ENCODE peak calls at places on chromosomes 3 and 15, in six cellular contexts. One of them, this sample, is unnamed.

GRCh38 chr3:127097516-127097915 is 95.4 kb upstream of the PRR23E start:
- DNase-seq in body of pancreas: no peak
- DNase-seq in BE2C: no peak
- DNase-seq in left lung: no peak
- DNase-seq in cardiac muscle cell: no peak
- DNase-seq in heart right ventricle: no peak
- DNase-seq in this sample: no peak

GRCh38 chr15:68295430-68295829 is 17.9 kb downstream of the FEM1B start:
- DNase-seq in heart right ventricle: peak; percentile 0
- DNase-seq in body of pancreas: no peak
- DNase-seq in cardiac muscle cell: no peak
- DNase-seq in BE2C: no peak
- DNase-seq in left lung: no peak
- DNase-seq in this sample: no peak

GRCh38 chr3:13130464-13131193 is 57.4 kb upstream of the IQSEC1 start:
- DNase-seq in heart right ventricle: no peak
- DNase-seq in left lung: no peak
- DNase-seq in cardiac muscle cell: no peak
- DNase-seq in body of pancreas: no peak
- DNase-seq in BE2C: no peak
- DNase-seq in this sample: no peak

GRCh38 chr3:9121366-9121765 is 128.1 kb downstream of the SRGAP3 start:
- DNase-seq in cardiac muscle cell: no peak
- DNase-seq in BE2C: no peak
- DNase-seq in body of pancreas: no peak
- DNase-seq in left lung: no peak
- DNase-seq in heart right ventricle: no peak
- DNase-seq in this sample: no peak

GRCh38 chr15:26972636-26973035 is 1.7 kb downstream of the GABRG3 start:
- DNase-seq in heart right ventricle: no peak
- DNase-seq in body of pancreas: no peak
- DNase-seq in BE2C: no peak
- DNase-seq in cardiac muscle cell: no peak
- DNase-seq in left lung: no peak
- DNase-seq in this sample: no peak

GRCh38 chr15:68228143-68228970 is 1.2 kb downstream of the CLN6 start:
- DNase-seq in left lung: no peak
- DNase-seq in heart right ventricle: no peak
- DNase-seq in body of pancreas: no peak
- DNase-seq in cardiac muscle cell: peak; percentile 15
- DNase-seq in BE2C: no peak
- DNase-seq in this sample: peak; percentile 60

GRCh38 chr3:168878655-168879054 is 782.9 kb upstream of the GOLIM4 start:
- DNase-seq in body of pancreas: no peak
- DNase-seq in BE2C: no peak
- DNase-seq in heart right ventricle: no peak
- DNase-seq in left lung: no peak
- DNase-seq in cardiac muscle cell: peak; percentile 34
- DNase-seq in this sample: no peak

GRCh38 chr15:29670945-29671307 is 151.3 kb downstream of the TJP1 start:
- DNase-seq in cardiac muscle cell: peak; percentile 81
- DNase-seq in left lung: no peak
- DNase-seq in heart right ventricle: no peak
- DNase-seq in body of pancreas: peak; percentile 95
- DNase-seq in BE2C: no peak
- DNase-seq in this sample: no peak

GRCh38 chr3:159988617-159989251 is at the start of gene IL12A:
- DNase-seq in left lung: peak; percentile 95
- DNase-seq in body of pancreas: peak; percentile 72
- DNase-seq in BE2C: peak; percentile 87
- DNase-seq in heart right ventricle: peak; percentile 81
- DNase-seq in cardiac muscle cell: peak; percentile 80
- DNase-seq in this sample: peak; percentile 90

GRCh38 chr3:38480930-38481329 is 15.2 kb upstream of the EXOG start:
- DNase-seq in body of pancreas: no peak
- DNase-seq in heart right ventricle: no peak
- DNase-seq in left lung: peak; percentile 47
- DNase-seq in BE2C: no peak
- DNase-seq in cardiac muscle cell: no peak
- DNase-seq in this sample: no peak

GRCh38 chr3:11542551-11542950 is 101.2 kb downstream of the VGLL4 start:
- DNase-seq in heart right ventricle: no peak
- DNase-seq in BE2C: no peak
- DNase-seq in left lung: no peak
- DNase-seq in cardiac muscle cell: no peak
- DNase-seq in body of pancreas: no peak
- DNase-seq in this sample: no peak

GRCh38 chr3:53821631-53822068 is 24.6 kb downstream of the CHDH start:
- DNase-seq in left lung: no peak
- DNase-seq in heart right ventricle: no peak
- DNase-seq in cardiac muscle cell: no peak
- DNase-seq in BE2C: no peak
- DNase-seq in body of pancreas: peak; percentile 42
- DNase-seq in this sample: no peak

GRCh38 chr3:152471814-152472605 is 203.3 kb downstream of the MBNL1 start:
- DNase-seq in left lung: no peak
- DNase-seq in heart right ventricle: peak; percentile 80
- DNase-seq in body of pancreas: peak; percentile 62
- DNase-seq in BE2C: peak; percentile 60
- DNase-seq in cardiac muscle cell: peak; percentile 72
- DNase-seq in this sample: peak; percentile 75

GRCh38 chr3:152225176-152225575 is 43.6 kb upstream of the MBNL1 start:
- DNase-seq in BE2C: no peak
- DNase-seq in body of pancreas: no peak
- DNase-seq in cardiac muscle cell: no peak
- DNase-seq in heart right ventricle: no peak
- DNase-seq in left lung: no peak
- DNase-seq in this sample: no peak

GRCh38 chr3:24583004-24583403 is 88.4 kb upstream of the THRB start:
- DNase-seq in BE2C: no peak
- DNase-seq in left lung: no peak
- DNase-seq in cardiac muscle cell: peak; percentile 41
- DNase-seq in body of pancreas: no peak
- DNase-seq in heart right ventricle: peak; percentile 13
- DNase-seq in this sample: peak; percentile 34

GRCh38 chr3:108662141-108662738 is 72.7 kb downstream of the DZIP3 start:
- DNase-seq in body of pancreas: peak; percentile 25
- DNase-seq in BE2C: peak; percentile 51
- DNase-seq in heart right ventricle: peak; percentile 14
- DNase-seq in cardiac muscle cell: peak; percentile 91
- DNase-seq in left lung: no peak
- DNase-seq in this sample: peak; percentile 63

GRCh38 chr3:128787256-128788253 is 61.6 kb downstream of the RAB7A start:
- DNase-seq in heart right ventricle: no peak
- DNase-seq in cardiac muscle cell: peak; percentile 55
- DNase-seq in body of pancreas: no peak
- DNase-seq in BE2C: peak; percentile 35
- DNase-seq in left lung: no peak
- DNase-seq in this sample: no peak

GRCh38 chr3:40779039-40779438 is 254.3 kb downstream of the ZNF621 start:
- DNase-seq in left lung: no peak
- DNase-seq in body of pancreas: no peak
- DNase-seq in cardiac muscle cell: no peak
- DNase-seq in heart right ventricle: no peak
- DNase-seq in BE2C: no peak
- DNase-seq in this sample: no peak

GRCh38 chr3:107850681-107851080 is 240.2 kb downstream of the CD47 start:
- DNase-seq in body of pancreas: no peak
- DNase-seq in heart right ventricle: no peak
- DNase-seq in BE2C: no peak
- DNase-seq in cardiac muscle cell: no peak
- DNase-seq in left lung: no peak
- DNase-seq in this sample: no peak

DNA sequence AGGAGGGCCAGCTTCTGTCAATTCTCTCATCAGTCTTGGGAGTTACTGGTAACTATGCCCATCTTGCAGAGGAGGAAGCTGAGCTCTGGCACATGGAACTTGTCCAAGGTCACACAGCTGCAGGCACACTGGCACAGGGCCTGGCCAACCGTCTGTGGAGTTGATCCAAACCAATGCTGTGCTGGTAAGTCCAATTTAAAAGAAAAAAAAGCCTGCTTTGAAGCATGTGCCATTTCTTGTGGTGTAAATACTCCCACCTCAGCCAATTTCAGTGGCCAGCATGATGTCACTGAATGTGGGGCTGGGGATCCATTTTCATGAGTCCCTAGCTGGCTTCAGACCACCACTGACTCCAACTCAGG is 83.4 kb downstream of the CHSY1 start:
- DNase-seq in body of pancreas: peak; percentile 45
- DNase-seq in BE2C: no peak
- DNase-seq in left lung: no peak
- DNase-seq in cardiac muscle cell: peak; percentile 86
- DNase-seq in heart right ventricle: no peak
- DNase-seq in this sample: no peak
- H3K4me3 ChIP-seq in body of pancreas: no peak overlapping the region
- H3K4me3 ChIP-seq in BE2C: no peak overlapping the region
- H3K4me3 ChIP-seq in left lung: peak overlapping the region; percentile 21
- H3K4me3 ChIP-seq in cardiac muscle cell: no peak overlapping the region
- H3K4me3 ChIP-seq in heart right ventricle: peak overlapping the region; percentile 10
- H3K4me3 ChIP-seq in this sample: no peak overlapping the region

GRCh38 chr15:34233614-34234013 is 8.8 kb downstream of the EMC4 start:
- DNase-seq in heart right ventricle: no peak
- DNase-seq in cardiac muscle cell: no peak
- DNase-seq in BE2C: no peak
- DNase-seq in body of pancreas: no peak
- DNase-seq in left lung: no peak
- DNase-seq in this sample: no peak

GRCh38 chr15:34243226-34243625 is 18.4 kb downstream of the EMC4 start:
- DNase-seq in cardiac muscle cell: no peak
- DNase-seq in left lung: no peak
- DNase-seq in BE2C: no peak
- DNase-seq in heart right ventricle: no peak
- DNase-seq in body of pancreas: no peak
- DNase-seq in this sample: no peak

GRCh38 chr15:34240537-34240936 is 15.7 kb downstream of the EMC4 start:
- DNase-seq in heart right ventricle: no peak
- DNase-seq in BE2C: no peak
- DNase-seq in body of pancreas: no peak
- DNase-seq in left lung: no peak
- DNase-seq in cardiac muscle cell: no peak
- DNase-seq in this sample: no peak

GRCh38 chr15:34241376-34242350 is 16.8 kb downstream of the EMC4 start:
- DNase-seq in BE2C: peak; percentile 20
- DNase-seq in left lung: no peak
- DNase-seq in cardiac muscle cell: peak; percentile 60
- DNase-seq in heart right ventricle: no peak
- DNase-seq in body of pancreas: peak; percentile 22
- DNase-seq in this sample: peak; percentile 32

DNA sequence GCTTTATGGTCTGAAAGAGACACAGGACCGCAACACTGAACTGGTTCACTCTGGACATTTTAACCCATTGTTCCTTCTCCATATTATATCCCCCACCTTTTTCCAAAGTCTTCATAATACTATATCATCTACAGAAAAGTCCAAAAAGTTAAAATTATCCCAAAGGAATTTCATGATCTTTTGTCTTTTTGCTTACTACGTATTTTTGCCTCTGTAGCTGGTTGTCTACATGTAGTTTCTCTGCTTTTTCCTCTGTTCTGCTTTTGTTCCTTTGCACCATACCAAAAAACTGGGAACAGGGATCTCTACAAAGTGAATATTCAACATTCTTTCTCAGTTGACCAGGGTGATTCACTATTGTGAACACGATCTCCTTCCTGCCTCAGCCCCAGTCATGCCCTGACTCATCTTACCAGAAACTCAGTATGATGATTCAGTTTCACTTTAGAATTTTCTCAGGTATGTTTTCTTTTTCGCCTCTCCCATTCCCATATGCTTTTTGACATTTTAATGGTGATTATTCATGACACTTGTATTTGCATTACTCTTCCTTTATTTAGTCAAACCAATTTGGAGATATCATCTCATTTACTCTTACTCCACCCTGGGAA is 14.4 kb downstream of the EMC4 start:
- DNase-seq in left lung: no peak
- DNase-seq in heart right ventricle: no peak
- DNase-seq in cardiac muscle cell: peak; percentile 67
- DNase-seq in body of pancreas: no peak
- DNase-seq in BE2C: no peak
- DNase-seq in this sample: no peak
- H3K4me3 ChIP-seq in left lung: no peak overlapping the region
- H3K4me3 ChIP-seq in heart right ventricle: no peak overlapping the region
- H3K4me3 ChIP-seq in cardiac muscle cell: no peak overlapping the region
- H3K4me3 ChIP-seq in body of pancreas: no peak overlapping the region
- H3K4me3 ChIP-seq in BE2C: no peak overlapping the region
- H3K4me3 ChIP-seq in this sample: no peak overlapping the region

GRCh38 chr3:63274359-63274758 is 3.7 kb upstream of the SYNPR start:
- DNase-seq in cardiac muscle cell: no peak
- DNase-seq in BE2C: no peak
- DNase-seq in left lung: no peak
- DNase-seq in heart right ventricle: no peak
- DNase-seq in body of pancreas: no peak
- DNase-seq in this sample: no peak

GRCh38 chr3:63279000-63279366 is 875 bp downstream of the SYNPR start:
- DNase-seq in left lung: no peak
- DNase-seq in BE2C: peak; percentile 25
- DNase-seq in body of pancreas: no peak
- DNase-seq in cardiac muscle cell: no peak
- DNase-seq in heart right ventricle: no peak
- DNase-seq in this sample: no peak

GRCh38 chr3:63279442-63279841 is 1.3 kb downstream of the SYNPR start:
- DNase-seq in BE2C: no peak
- DNase-seq in left lung: no peak
- DNase-seq in body of pancreas: no peak
- DNase-seq in cardiac muscle cell: no peak
- DNase-seq in heart right ventricle: no peak
- DNase-seq in this sample: no peak

DNA sequence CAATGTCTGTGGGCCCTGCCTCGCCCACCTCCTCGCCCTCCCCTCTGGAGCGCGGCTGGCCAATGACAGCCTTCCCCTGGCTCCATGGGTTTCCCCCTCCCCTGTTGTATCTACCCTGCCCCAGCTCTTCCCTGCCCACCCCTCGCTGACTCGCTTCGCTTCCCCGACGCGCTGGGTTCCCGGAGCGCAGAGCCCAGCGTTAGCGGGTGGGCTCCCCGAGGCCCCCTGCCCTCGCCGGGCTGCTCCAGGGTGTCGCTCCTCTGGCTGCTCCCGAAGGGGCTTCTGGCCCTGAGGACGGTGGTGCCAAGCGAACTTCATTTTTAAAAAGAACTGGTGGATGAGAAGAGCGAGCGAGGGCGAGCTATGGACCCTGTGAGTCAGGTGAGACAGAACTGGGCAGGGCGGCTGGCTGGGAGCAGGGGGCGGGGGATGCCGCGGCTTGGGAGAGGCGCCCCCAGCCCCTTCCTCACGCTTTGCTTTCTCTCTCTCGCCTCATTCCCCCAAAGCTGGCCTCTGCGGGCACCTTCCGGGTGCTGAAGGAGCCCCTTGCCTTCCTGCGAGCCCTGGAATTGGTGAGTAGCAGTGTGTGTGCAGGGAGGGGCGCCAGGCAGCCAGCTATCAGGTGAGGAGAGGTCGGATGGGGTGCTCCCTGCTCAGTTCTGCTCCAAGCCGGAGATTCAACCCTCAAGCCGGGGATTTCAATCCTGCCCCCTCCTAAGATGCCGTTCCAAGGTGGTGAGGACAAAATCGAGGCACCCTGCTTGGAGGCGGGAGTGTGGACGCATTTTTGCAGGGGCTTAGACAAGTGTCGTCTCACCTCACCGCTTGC is at the start of gene SYNPR:
- DNase-seq in heart right ventricle: no peak
- DNase-seq in cardiac muscle cell: no peak
- DNase-seq in BE2C: peak; percentile 65
- DNase-seq in left lung: peak; percentile 47
- DNase-seq in body of pancreas: no peak
- DNase-seq in this sample: no peak
- H3K4me3 ChIP-seq in heart right ventricle: peak within 1 kb of the TSS; percentile 22
- H3K4me3 ChIP-seq in cardiac muscle cell: peak within 1 kb of the TSS; percentile 31
- H3K4me3 ChIP-seq in BE2C: peak within 1 kb of the TSS; percentile 67
- H3K4me3 ChIP-seq in left lung: no peak within 1 kb of the TSS
- H3K4me3 ChIP-seq in body of pancreas: no peak within 1 kb of the TSS
- H3K4me3 ChIP-seq in this sample: no peak within 1 kb of the TSS

GRCh38 chr15:69415381-69415780 is 1.2 kb downstream of the KIF23 start:
- DNase-seq in cardiac muscle cell: peak; percentile 47
- DNase-seq in left lung: no peak
- DNase-seq in body of pancreas: no peak
- DNase-seq in heart right ventricle: no peak
- DNase-seq in BE2C: no peak
- DNase-seq in this sample: peak; percentile 78
- H3K4me3 ChIP-seq in cardiac muscle cell: peak overlapping the region; percentile 66
- H3K4me3 ChIP-seq in left lung: peak overlapping the region; percentile 96
- H3K4me3 ChIP-seq in body of pancreas: no peak overlapping the region
- H3K4me3 ChIP-seq in heart right ventricle: peak overlapping the region; percentile 68
- H3K4me3 ChIP-seq in BE2C: peak overlapping the region; percentile 85
- H3K4me3 ChIP-seq in this sample: peak overlapping the region; percentile 67

This sample was measured in HAP-1.